ENCODE peak calls at places on chromosomes 13 and 19, in seven cellular contexts. One of them, this sample, is unnamed.

GRCh38 chr13:42057918-42058530 is 9.6 kb downstream of the DGKH start:
- DNase-seq in fibroblast of lung: no peak
- DNase-seq in HCT116: no peak
- DNase-seq in PC-3: no peak
- DNase-seq in H1: no peak
- DNase-seq in hepatocyte: no peak
- DNase-seq in GM23338: no peak
- DNase-seq in this sample: no peak

GRCh38 chr13:91647361-91647970 is 249.0 kb downstream of the GPC5 start:
- DNase-seq in fibroblast of lung: peak; percentile 81
- DNase-seq in HCT116: no peak
- DNase-seq in PC-3: peak; percentile 14
- DNase-seq in H1: peak; percentile 41
- DNase-seq in hepatocyte: peak; percentile 13
- DNase-seq in GM23338: peak; percentile 83
- DNase-seq in this sample: no peak

GRCh38 chr19:50837300-50837699 is 3.9 kb upstream of the KLK15 start:
- DNase-seq in fibroblast of lung: no peak
- DNase-seq in HCT116: no peak
- DNase-seq in PC-3: no peak
- DNase-seq in H1: no peak
- DNase-seq in hepatocyte: no peak
- DNase-seq in GM23338: no peak
- DNase-seq in this sample: no peak

GRCh38 chr13:44326961-44327360 is 46.7 kb upstream of the SERP2 start:
- DNase-seq in fibroblast of lung: no peak
- DNase-seq in HCT116: no peak
- DNase-seq in PC-3: no peak
- DNase-seq in H1: no peak
- DNase-seq in hepatocyte: no peak
- DNase-seq in GM23338: no peak
- DNase-seq in this sample: no peak

GRCh38 chr13:26867451-26868067 is 107.0 kb upstream of the GPR12 start:
- DNase-seq in fibroblast of lung: peak; percentile 33
- DNase-seq in HCT116: no peak
- DNase-seq in PC-3: peak; percentile 38
- DNase-seq in H1: no peak
- DNase-seq in hepatocyte: peak; percentile 53
- DNase-seq in GM23338: peak; percentile 39
- DNase-seq in this sample: no peak

GRCh38 chr13:32594339-32594738 is 8.1 kb downstream of the PDS5B start:
- DNase-seq in fibroblast of lung: peak; percentile 33
- DNase-seq in HCT116: no peak
- DNase-seq in PC-3: peak; percentile 52
- DNase-seq in H1: no peak
- DNase-seq in hepatocyte: no peak
- DNase-seq in GM23338: no peak
- DNase-seq in this sample: no peak

GRCh38 chr13:103430368-103430767 is 364.2 kb upstream of the SLC10A2 start:
- DNase-seq in fibroblast of lung: no peak
- DNase-seq in HCT116: no peak
- DNase-seq in PC-3: peak; percentile 31
- DNase-seq in H1: no peak
- DNase-seq in hepatocyte: no peak
- DNase-seq in GM23338: no peak
- DNase-seq in this sample: no peak

GRCh38 chr19:17765069-17765618 is 13.9 kb downstream of the FCHO1 start:
- DNase-seq in fibroblast of lung: no peak
- DNase-seq in HCT116: no peak
- DNase-seq in PC-3: peak; percentile 83
- DNase-seq in H1: no peak
- DNase-seq in hepatocyte: no peak
- DNase-seq in GM23338: no peak
- DNase-seq in this sample: peak; percentile 83

GRCh38 chr19:1495799-1496713 is 5.1 kb downstream of the REEP6 start:
- DNase-seq in fibroblast of lung: no peak
- DNase-seq in HCT116: no peak
- DNase-seq in PC-3: no peak
- DNase-seq in H1: no peak
- DNase-seq in hepatocyte: no peak
- DNase-seq in GM23338: no peak
- DNase-seq in this sample: no peak
- H2AFZ ChIP-seq in fibroblast of lung: no peak overlapping the region
- H2AFZ ChIP-seq in HCT116: no peak overlapping the region
- H2AFZ ChIP-seq in PC-3: no peak overlapping the region
- H2AFZ ChIP-seq in H1: no peak overlapping the region
- H2AFZ ChIP-seq in hepatocyte: no peak overlapping the region
- H2AFZ ChIP-seq in GM23338: no peak overlapping the region
- H2AFZ ChIP-seq in this sample: no peak overlapping the region

GRCh38 chr13:28100149-28101121 is at the start of gene FLT3:
- DNase-seq in fibroblast of lung: peak; percentile 7
- DNase-seq in HCT116: peak; percentile 51
- DNase-seq in PC-3: peak; percentile 32
- DNase-seq in H1: peak; percentile 49
- DNase-seq in hepatocyte: peak; percentile 27
- DNase-seq in GM23338: peak; percentile 84
- DNase-seq in this sample: no peak
- TF ChIP-seq EZH2 in fibroblast of lung: peak; percentile 68
- TF ChIP-seq EZH2 in HCT116: no peak
- TF ChIP-seq EZH2 in PC-3: no peak
- TF ChIP-seq EZH2 in H1: peak; percentile 14
- TF ChIP-seq EZH2 in hepatocyte: peak; percentile 39
- TF ChIP-seq EZH2 in GM23338: peak; percentile 66
- TF ChIP-seq EZH2 in this sample: no peak

GRCh38 chr13:94601446-94602431 is at the start of gene GPR180:
- DNase-seq in fibroblast of lung: peak; percentile 99
- DNase-seq in HCT116: peak; percentile 98
- DNase-seq in PC-3: peak; percentile 96
- DNase-seq in H1: peak; percentile 99
- DNase-seq in hepatocyte: peak; percentile 98
- DNase-seq in GM23338: peak; percentile 99
- DNase-seq in this sample: peak; percentile 92
- H3K4me3 ChIP-seq in fibroblast of lung: peak within 1 kb of the TSS; percentile 91
- H3K4me3 ChIP-seq in HCT116: peak within 1 kb of the TSS; percentile 69
- H3K4me3 ChIP-seq in PC-3: peak within 1 kb of the TSS; percentile 95
- H3K4me3 ChIP-seq in H1: peak within 1 kb of the TSS; percentile 87
- H3K4me3 ChIP-seq in hepatocyte: peak within 1 kb of the TSS; percentile 84
- H3K4me3 ChIP-seq in GM23338: peak within 1 kb of the TSS; percentile 77
- H3K4me3 ChIP-seq in this sample: peak within 1 kb of the TSS; percentile 96

DNA sequence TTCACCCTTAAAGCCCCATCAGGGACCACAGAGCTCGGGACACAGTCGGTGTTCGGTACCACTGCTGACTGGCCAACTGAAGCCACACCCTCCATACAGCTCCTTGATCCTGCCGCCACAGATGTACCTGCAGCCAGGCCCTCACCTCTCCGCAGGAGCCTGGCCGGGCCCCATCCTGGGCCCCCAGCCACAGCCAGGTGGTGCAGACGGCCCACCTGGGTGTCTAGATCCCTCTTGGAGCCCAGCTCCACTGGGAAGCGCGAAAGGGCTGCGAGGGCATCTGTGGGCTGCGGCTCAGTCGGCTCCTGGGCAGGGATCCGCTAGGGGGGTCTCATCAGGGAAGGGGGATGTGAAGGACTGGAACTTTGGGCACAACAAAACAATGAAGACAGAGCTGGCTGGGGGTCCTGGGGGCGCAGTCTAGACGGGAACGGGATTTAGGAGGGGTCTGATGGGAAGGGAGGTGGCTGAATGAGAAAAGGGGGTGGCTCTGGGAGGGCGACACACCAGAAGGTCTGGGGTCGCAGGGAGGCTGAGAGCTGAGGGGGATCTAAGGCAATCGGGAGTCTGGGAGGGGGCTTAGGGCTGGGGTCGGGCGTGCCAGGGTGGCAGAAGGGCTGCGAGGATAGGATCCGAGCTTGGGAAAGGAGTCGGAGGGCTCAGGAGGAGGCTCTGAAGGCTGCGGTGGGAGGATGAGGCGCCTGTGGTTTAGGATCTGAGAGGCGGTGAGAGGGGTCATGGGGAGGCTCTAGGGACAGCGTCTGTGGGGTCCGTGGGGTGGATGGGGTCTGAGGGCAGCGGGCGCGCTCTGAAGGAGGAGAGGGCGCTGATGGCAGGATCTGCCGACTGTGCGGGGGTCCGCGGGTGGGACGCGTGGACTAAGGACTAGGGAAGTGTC is 15.8 kb downstream of the PRODH2 start:
- DNase-seq in fibroblast of lung: no peak
- DNase-seq in HCT116: no peak
- DNase-seq in PC-3: no peak
- DNase-seq in H1: no peak
- DNase-seq in hepatocyte: no peak
- DNase-seq in GM23338: peak; percentile 56
- DNase-seq in this sample: no peak
- H2AFZ ChIP-seq in fibroblast of lung: no peak overlapping the region
- H2AFZ ChIP-seq in HCT116: no peak overlapping the region
- H2AFZ ChIP-seq in PC-3: no peak overlapping the region
- H2AFZ ChIP-seq in H1: no peak overlapping the region
- H2AFZ ChIP-seq in hepatocyte: no peak overlapping the region
- H2AFZ ChIP-seq in GM23338: peak overlapping the region; percentile 93
- H2AFZ ChIP-seq in this sample: no peak overlapping the region

DNA sequence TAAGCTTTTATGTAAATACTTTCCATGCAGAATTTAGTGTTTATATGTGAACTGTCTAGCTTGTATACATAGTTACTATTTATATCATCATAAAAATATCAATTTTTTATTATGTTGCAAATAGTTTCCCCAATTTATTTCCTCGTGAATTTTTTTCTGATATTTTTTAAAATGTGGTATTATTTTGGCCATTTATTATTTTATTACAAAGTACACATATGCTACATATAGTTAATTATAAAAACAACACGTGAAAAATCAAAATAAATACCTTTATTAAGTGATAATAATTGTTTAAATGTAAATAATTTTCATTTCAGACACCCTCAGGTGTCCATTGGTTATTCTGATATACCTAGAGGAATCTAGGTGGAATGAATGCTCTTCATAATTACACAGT is 1394.9 kb upstream of the PRR20A start:
- DNase-seq in fibroblast of lung: no peak
- DNase-seq in HCT116: no peak
- DNase-seq in PC-3: no peak
- DNase-seq in H1: no peak
- DNase-seq in hepatocyte: no peak
- DNase-seq in GM23338: no peak
- DNase-seq in this sample: no peak
- TF ChIP-seq EZH2 in fibroblast of lung: no peak
- TF ChIP-seq EZH2 in HCT116: no peak
- TF ChIP-seq EZH2 in PC-3: no peak
- TF ChIP-seq EZH2 in H1: no peak
- TF ChIP-seq EZH2 in hepatocyte: no peak
- TF ChIP-seq EZH2 in GM23338: no peak
- TF ChIP-seq EZH2 in this sample: no peak

GRCh38 chr13:51873419-51873818 is 11.7 kb downstream of the CCDC70 start:
- DNase-seq in fibroblast of lung: no peak
- DNase-seq in HCT116: no peak
- DNase-seq in PC-3: no peak
- DNase-seq in H1: no peak
- DNase-seq in hepatocyte: no peak
- DNase-seq in GM23338: no peak
- DNase-seq in this sample: no peak

GRCh38 chr13:51874651-51875050 is 12.9 kb downstream of the CCDC70 start:
- DNase-seq in fibroblast of lung: no peak
- DNase-seq in HCT116: no peak
- DNase-seq in PC-3: no peak
- DNase-seq in H1: no peak
- DNase-seq in hepatocyte: peak; percentile 19
- DNase-seq in GM23338: no peak
- DNase-seq in this sample: no peak

GRCh38 chr13:51870616-51871015 is 8.8 kb downstream of the CCDC70 start:
- DNase-seq in fibroblast of lung: no peak
- DNase-seq in HCT116: no peak
- DNase-seq in PC-3: no peak
- DNase-seq in H1: no peak
- DNase-seq in hepatocyte: no peak
- DNase-seq in GM23338: no peak
- DNase-seq in this sample: no peak

GRCh38 chr13:51869921-51870320 is 8.2 kb downstream of the CCDC70 start:
- DNase-seq in fibroblast of lung: no peak
- DNase-seq in HCT116: no peak
- DNase-seq in PC-3: no peak
- DNase-seq in H1: no peak
- DNase-seq in hepatocyte: no peak
- DNase-seq in GM23338: no peak
- DNase-seq in this sample: no peak

GRCh38 chr13:51873837-51874236 is 12.1 kb downstream of the CCDC70 start:
- DNase-seq in fibroblast of lung: no peak
- DNase-seq in HCT116: no peak
- DNase-seq in PC-3: no peak
- DNase-seq in H1: no peak
- DNase-seq in hepatocyte: no peak
- DNase-seq in GM23338: no peak
- DNase-seq in this sample: no peak
- H3K4me3 ChIP-seq in fibroblast of lung: no peak overlapping the region
- H3K4me3 ChIP-seq in HCT116: no peak overlapping the region
- H3K4me3 ChIP-seq in PC-3: no peak overlapping the region
- H3K4me3 ChIP-seq in H1: no peak overlapping the region
- H3K4me3 ChIP-seq in hepatocyte: no peak overlapping the region
- H3K4me3 ChIP-seq in GM23338: no peak overlapping the region
- H3K4me3 ChIP-seq in this sample: no peak overlapping the region

GRCh38 chr13:49651775-49652690 is 23.7 kb downstream of the ARL11 start:
- DNase-seq in fibroblast of lung: no peak
- DNase-seq in HCT116: no peak
- DNase-seq in PC-3: no peak
- DNase-seq in H1: no peak
- DNase-seq in hepatocyte: no peak
- DNase-seq in GM23338: no peak
- DNase-seq in this sample: no peak

GRCh38 chr13:49655906-49656305 is 27.6 kb downstream of the ARL11 start:
- DNase-seq in fibroblast of lung: no peak
- DNase-seq in HCT116: no peak
- DNase-seq in PC-3: peak; percentile 12
- DNase-seq in H1: no peak
- DNase-seq in hepatocyte: no peak
- DNase-seq in GM23338: no peak
- DNase-seq in this sample: no peak

GRCh38 chr13:49653478-49653877 is 25.2 kb downstream of the ARL11 start:
- DNase-seq in fibroblast of lung: no peak
- DNase-seq in HCT116: no peak
- DNase-seq in PC-3: no peak
- DNase-seq in H1: no peak
- DNase-seq in hepatocyte: no peak
- DNase-seq in GM23338: no peak
- DNase-seq in this sample: no peak

GRCh38 chr13:49652691-49653305 is 24.5 kb downstream of the ARL11 start:
- DNase-seq in fibroblast of lung: peak; percentile 39
- DNase-seq in HCT116: peak; percentile 26
- DNase-seq in PC-3: peak; percentile 63
- DNase-seq in H1: no peak
- DNase-seq in hepatocyte: peak; percentile 49
- DNase-seq in GM23338: peak; percentile 85
- DNase-seq in this sample: peak; percentile 57

DNA sequence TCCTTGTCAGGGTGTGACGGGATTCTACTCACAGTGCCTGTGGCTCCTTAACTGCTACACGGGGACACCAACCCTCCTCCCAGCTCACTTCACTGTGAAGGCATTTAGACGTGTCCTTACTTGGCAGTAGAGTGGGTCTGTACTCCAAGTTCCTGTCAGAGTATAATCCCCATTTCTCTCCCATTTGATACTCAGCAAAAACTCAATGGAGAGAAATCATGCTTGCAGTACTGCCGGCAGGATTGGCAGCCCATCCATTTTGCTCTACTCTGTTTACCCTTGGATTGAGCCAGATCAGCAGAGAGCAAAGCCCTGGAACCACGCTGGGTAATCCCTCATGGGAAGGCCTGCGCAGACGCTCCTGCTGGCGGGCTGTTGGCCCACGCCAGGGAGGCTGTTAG is 28.9 kb downstream of the ARL11 start:
- DNase-seq in fibroblast of lung: no peak
- DNase-seq in HCT116: no peak
- DNase-seq in PC-3: no peak
- DNase-seq in H1: no peak
- DNase-seq in hepatocyte: peak; percentile 16
- DNase-seq in GM23338: no peak
- DNase-seq in this sample: no peak
- H2AFZ ChIP-seq in fibroblast of lung: no peak overlapping the region
- H2AFZ ChIP-seq in HCT116: no peak overlapping the region
- H2AFZ ChIP-seq in PC-3: no peak overlapping the region
- H2AFZ ChIP-seq in H1: no peak overlapping the region
- H2AFZ ChIP-seq in hepatocyte: no peak overlapping the region
- H2AFZ ChIP-seq in GM23338: no peak overlapping the region
- H2AFZ ChIP-seq in this sample: no peak overlapping the region